ENCODE peak calls at places on chromosomes 13 and 19, in four cellular contexts. X, F, Y and R are unnamed samples.

GRCh38 chr13:66424417-66424816 is 805.7 kb downstream of the PCDH9 start:
- DNase-seq in Y (no peak), F (peak; percentile 75), X (no peak), R (no peak)

GRCh38 chr19:4773047-4773640 is 18.4 kb upstream of the FEM1A start:
- DNase-seq in F (no peak), X (no peak), Y (no peak), R (no peak)

GRCh38 chr19:11767633-11768133 is 883 bp downstream of the ZNF441 start:
- DNase-seq in F (peak; percentile 37), Y (peak; percentile 70), X (peak; percentile 49), R (peak; percentile 85)

GRCh38 chr19:5005096-5005495 is 36.2 kb downstream of the KDM4B start:
- DNase-seq in F (no peak), Y (no peak), X (no peak), R (no peak)

GRCh38 chr13:62556973-62557372 is 1141.3 kb upstream of the PCDH20 start:
- DNase-seq in Y (no peak), F (peak; percentile 8), X (no peak), R (no peak)

GRCh38 chr13:42355841-42356575 is 84.1 kb downstream of the AKAP11 start:
- DNase-seq in F (no peak), Y (no peak), X (no peak), R (no peak)

GRCh38 chr19:42185281-42185680 is 32.2 kb downstream of the DEDD2 start:
- DNase-seq in X (no peak), F (peak; percentile 28), Y (no peak), R (no peak)

GRCh38 chr13:36736119-36736726 is 62.4 kb downstream of the SERTM1 start:
- DNase-seq in F (peak; percentile 62), Y (peak; percentile 69), X (peak; percentile 45), R (no peak)

GRCh38 chr13:105139380-105140285 is 1395.8 kb downstream of the EFNB2 start:
- DNase-seq in Y (peak; percentile 56), F (peak; percentile 62), X (peak; percentile 27), R (peak; percentile 84)

GRCh38 chr19:38711726-38712153 is 32.5 kb downstream of the CAPN12 start:
- DNase-seq in X (no peak), F (peak; percentile 97), Y (peak; percentile 90), R (no peak)

GRCh38 chr19:4051175-4052101 is 15.3 kb downstream of the ZBTB7A start:
- DNase-seq in F (peak; percentile 55), Y (no peak), X (no peak), R (no peak)

GRCh38 chr19:13045812-13046211 is 50.5 kb downstream of the NFIX start:
- DNase-seq in X (no peak), Y (no peak), F (no peak), R (no peak)

GRCh38 chr19:53130506-53130905 is 2.2 kb downstream of the ZNF415 start:
- DNase-seq in F (no peak), X (no peak), Y (no peak), R (no peak)

GRCh38 chr13:101382086-101382485 is 34.2 kb downstream of the NALCN start:
- DNase-seq in Y (no peak), X (no peak), F (no peak), R (no peak)

GRCh38 chr19:51327066-51327985 is 14.6 kb downstream of the VSIG10L start:
- DNase-seq in F (peak; percentile 17), Y (no peak), X (peak; percentile 28), R (peak; percentile 71)

GRCh38 chr13:34153428-34154180 is 335.7 kb downstream of the RFC3 start:
- DNase-seq in F (no peak), Y (no peak), X (peak; percentile 35), R (no peak)

GRCh38 chr19:41226053-41226873 is 7.2 kb downstream of the AXL start:
- DNase-seq in Y (peak; percentile 90), F (peak; percentile 82), X (peak; percentile 62), R (no peak)

GRCh38 chr19:33905937-33906577 is 109.4 kb downstream of the KCTD15 start:
- DNase-seq in F (no peak), Y (peak; percentile 69), X (peak; percentile 86), R (no peak)

GRCh38 chr13:114283581-114283980 is 2.2 kb downstream of the UPF3A start:
- DNase-seq in X (no peak), F (peak; percentile 23), Y (no peak), R (peak; percentile 15)

GRCh38 chr19:53910170-53910518 is 1.1 kb downstream of the CACNG7 start:
- DNase-seq in Y (no peak), F (no peak), X (no peak), R (no peak)

GRCh38 chr19:43983544-43983911 is 460 bp upstream of the ZNF155 start:
- DNase-seq in Y (no peak), F (no peak), X (no peak), R (no peak)

GRCh38 chr13:93446256-93446655 is 219.6 kb downstream of the GPC6 start:
- DNase-seq in F (peak; percentile 13), Y (no peak), X (no peak), R (no peak)

GRCh38 chr13:21668665-21669599 is 1.9 kb upstream of the FGF9 start:
- DNase-seq in X (no peak), Y (peak; percentile 73), F (peak; percentile 69), R (peak; percentile 80)

GRCh38 chr19:31144069-31144468 is 205.2 kb downstream of the TSHZ3 start:
- DNase-seq in Y (no peak), X (no peak), F (no peak), R (no peak)

GRCh38 chr19:54449701-54450069 is 686 bp downstream of the LENG8 start:
- DNase-seq in Y (no peak), X (no peak), F (peak; percentile 37), R (no peak)

GRCh38 chr19:3932931-3933810 is at the start of gene NMRK2:
- DNase-seq in X (no peak), F (no peak), Y (no peak), R (no peak)

GRCh38 chr13:113843063-113843654 is 20.7 kb downstream of the GAS6 start:
- DNase-seq in F (no peak), X (no peak), Y (no peak), R (peak; percentile 69)

GRCh38 chr19:38850231-38850975 is 617 bp upstream of the HNRNPL start:
- DNase-seq in Y (peak; percentile 100), F (peak; percentile 100), X (peak; percentile 100), R (peak; percentile 99)

GRCh38 chr19:13039211-13039789 is 44.0 kb downstream of the NFIX start:
- DNase-seq in Y (no peak), F (no peak), X (no peak), R (no peak)

GRCh38 chr19:11383706-11384048 is 437 bp downstream of the EPOR start:
- DNase-seq in F (no peak), X (no peak), Y (no peak), R (no peak)

GRCh38 chr19:48400018-48400742 is 6.7 kb downstream of the GRIN2D start:
- DNase-seq in X (peak; percentile 61), F (peak; percentile 55), Y (peak; percentile 67), R (no peak)

GRCh38 chr13:110438211-110438610 is 123.3 kb downstream of the RAB20 start:
- DNase-seq in X (no peak), F (no peak), Y (no peak), R (no peak)

GRCh38 chr13:92613921-92614320 is 612.7 kb upstream of the GPC6 start:
- DNase-seq in X (no peak), Y (no peak), F (no peak), R (no peak)

GRCh38 chr19:18503337-18503970 is 18.4 kb downstream of the ELL start:
- DNase-seq in F (no peak), X (no peak), Y (no peak), R (peak; percentile 75)

GRCh38 chr19:18501351-18501750 is 20.5 kb downstream of the ELL start:
- DNase-seq in Y (no peak), X (no peak), F (no peak), R (peak; percentile 73)

GRCh38 chr19:18502236-18502632 is 19.6 kb downstream of the ELL start:
- DNase-seq in Y (no peak), F (no peak), X (no peak), R (peak; percentile 72)

GRCh38 chr19:18501832-18502231 is 20.0 kb downstream of the ELL start:
- DNase-seq in X (peak; percentile 74), F (no peak), Y (peak; percentile 89), R (peak; percentile 80)

GRCh38 chr19:18502633-18503294 is 19.1 kb downstream of the ELL start:
- DNase-seq in Y (peak; percentile 84), X (no peak), F (no peak), R (peak; percentile 85)
- H3K4me1 ChIP-seq in Y (peaks cover 89% of the 10 kb centered on the region), X (peaks cover 100% of the 10 kb centered on the region), F (peaks cover 27% of the 10 kb centered on the region), R (peaks cover 100% of the 10 kb centered on the region)

DNA sequence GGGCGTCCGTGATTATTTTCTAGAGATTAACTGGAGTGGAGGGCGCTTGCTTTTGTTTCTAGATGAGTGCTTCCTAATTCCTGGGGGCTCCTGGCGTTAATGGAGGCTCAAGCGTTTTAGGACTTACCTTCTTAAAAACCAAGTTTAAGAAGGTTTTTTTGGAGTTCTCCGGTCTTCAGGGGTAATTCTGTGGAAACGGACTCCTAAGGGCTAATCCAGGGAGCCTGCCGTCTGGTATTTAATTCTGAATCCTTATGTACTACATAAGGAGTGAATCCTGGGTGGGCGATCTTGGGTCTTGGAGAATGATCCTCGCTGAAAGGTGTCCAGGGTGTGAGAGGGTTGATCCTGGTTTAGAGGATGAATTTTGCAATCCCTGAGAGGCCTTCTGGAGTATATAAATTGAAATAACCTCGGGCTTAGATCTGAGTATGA is 357 bp downstream of the RPS11 start:
- DNase-seq in F (no peak), X (no peak), Y (no peak), R (no peak)
- TF ChIP-seq POLR2A in F (no peak), X (no peak), Y (no peak), R (no peak)

GRCh38 chr13:40874138-40874776 is 84.8 kb downstream of the SLC25A15 start:
- DNase-seq in F (no peak), Y (no peak), X (no peak), R (no peak)
- H3K4me3 ChIP-seq in F (no peak overlapping the region), Y (no peak overlapping the region), X (no peak overlapping the region), R (no peak overlapping the region)

DNA sequence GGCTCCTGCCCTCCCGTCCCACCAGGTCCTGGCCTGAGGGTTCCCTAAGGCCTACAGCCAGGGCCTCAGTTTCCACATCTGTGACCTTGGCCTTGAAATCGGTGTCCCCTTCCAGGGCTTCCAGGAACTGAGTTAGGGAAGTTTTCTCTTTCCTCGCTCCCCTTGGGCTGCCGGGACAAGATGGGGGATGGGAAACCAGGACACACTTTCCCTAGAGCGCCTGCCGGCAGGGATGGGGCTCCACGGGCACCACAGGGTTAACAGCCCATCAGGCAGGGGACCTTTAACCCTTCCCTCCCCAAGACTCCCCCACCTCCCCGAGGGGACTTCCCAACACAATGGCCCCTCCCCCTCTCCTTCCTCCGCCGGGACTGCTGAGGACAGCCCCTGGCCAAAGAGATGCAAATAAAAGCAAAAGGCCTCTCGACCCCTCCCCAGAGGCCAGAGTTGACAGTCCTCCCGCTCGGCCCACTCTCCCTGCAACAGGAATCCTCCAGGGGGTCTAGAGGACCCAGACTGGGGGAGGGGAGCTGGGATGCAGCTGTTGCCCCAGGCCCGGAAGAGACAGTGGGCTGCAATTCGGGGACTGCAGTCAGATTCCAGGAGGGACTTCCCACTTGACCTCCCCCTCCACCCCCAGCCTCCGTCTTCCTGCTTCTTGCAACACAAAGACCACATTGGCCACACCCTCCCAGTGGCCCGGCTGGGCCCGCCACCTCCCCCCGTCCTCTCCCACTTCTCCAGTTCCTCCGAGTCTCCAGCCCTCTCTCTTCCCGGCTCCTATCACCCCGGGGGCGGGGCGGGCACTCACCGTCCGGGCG is 3.4 kb downstream of the BBC3 start:
- DNase-seq in X (peak; percentile 84), F (peak; percentile 94), Y (peak; percentile 98), R (peak; percentile 92)
- H3K4me1 ChIP-seq in X (peaks cover 62% of the 10 kb centered on the region), F (peaks cover 27% of the 10 kb centered on the region), Y (peaks cover 46% of the 10 kb centered on the region), R (peaks cover 28% of the 10 kb centered on the region)

GRCh38 chr19:47095707-47096704 is 17.6 kb downstream of the ZC3H4 start:
- DNase-seq in F (no peak), Y (no peak), X (peak; percentile 97), R (no peak)
- TF ChIP-seq POLR2A in F (no peak), Y (no peak), X (no peak), R (no peak)